ENCODE peak calls at places on chromosomes 1 and 21, in eight cellular contexts. T is MM.1S, I is fibroblast of lung, Z is neural progenitor cell, P is H9, B is K562, V is neuronal stem cell, K is HepG2. U is an unnamed sample.

GRCh38 chr1:103917771-103918170 is 168.1 kb downstream of the AMY1C start:
- DNase-seq in K (no peak), P (no peak), I (no peak), Z (no peak), B (no peak), T (no peak), V (no peak), U (no peak)

GRCh38 chr1:233647083-233647482 is 33.2 kb downstream of the KCNK1 start:
- DNase-seq in B (no peak), T (no peak), P (no peak), V (no peak), I (no peak), K (no peak), Z (no peak), U (no peak)

GRCh38 chr1:153390938-153391710 is at the start of gene S100A8:
- DNase-seq in K (no peak), V (no peak), I (no peak), Z (no peak), P (no peak), T (no peak), B (no peak), U (no peak)

GRCh38 chr1:18109058-18109755 is 1.6 kb downstream of the IGSF21 start:
- DNase-seq in V (no peak), Z (peak), B (no peak), P (no peak), I (no peak), T (no peak), K (no peak), U (no peak)

GRCh38 chr21:28798798-28799197 is 193.9 kb downstream of the LTN1 start:
- DNase-seq in V (no peak), B (no peak), P (no peak), Z (no peak), I (peak), K (no peak), T (no peak), U (no peak)

GRCh38 chr1:40396420-40396819 is 22.9 kb downstream of the SMAP2 start:
- DNase-seq in B (no peak), T (no peak), Z (no peak), P (no peak), V (no peak), I (no peak), K (no peak), U (no peak)

GRCh38 chr1:178048426-178048825 is 45.5 kb upstream of the RASAL2 start:
- DNase-seq in Z (no peak), T (no peak), P (no peak), K (no peak), I (no peak), B (no peak), V (no peak), U (no peak)

GRCh38 chr1:15966081-15966955 is 9.6 kb downstream of the ZBTB17 start:
- DNase-seq in K (peak), T (no peak), I (no peak), V (no peak), P (no peak), Z (no peak), B (no peak), U (peak)

GRCh38 chr1:203124546-203125317 is 2.8 kb upstream of the ADORA1 start:
- DNase-seq in Z (no peak), T (no peak), V (no peak), I (no peak), K (no peak), B (peak), P (peak), U (no peak)

GRCh38 chr1:77540501-77541161 is 141.8 kb downstream of the ZZZ3 start:
- DNase-seq in I (peak), B (no peak), V (no peak), Z (no peak), K (no peak), P (no peak), T (no peak), U (no peak)

GRCh38 chr1:15636436-15636835 is 19.2 kb downstream of the DDI2 start:
- DNase-seq in K (no peak), B (no peak), I (no peak), V (no peak), T (no peak), P (no peak), Z (no peak), U (no peak)

GRCh38 chr1:207897188-207897587 is 13.7 kb downstream of the CD34 start:
- DNase-seq in T (peak), V (no peak), P (no peak), I (peak), B (no peak), K (no peak), Z (peak), U (peak)

GRCh38 chr1:153357853-153358690 is at the start of gene S100A9:
- DNase-seq in B (no peak), I (no peak), V (no peak), K (no peak), Z (no peak), T (no peak), P (no peak), U (no peak)

GRCh38 chr1:22048351-22049192 is 3.9 kb upstream of the CDC42 start:
- DNase-seq in P (peak), T (no peak), K (peak), Z (no peak), I (no peak), B (peak), V (no peak), U (peak)

GRCh38 chr1:184388671-184389292 is 2.0 kb downstream of the C1orf21 start:
- DNase-seq in K (no peak), B (no peak), Z (no peak), P (no peak), T (no peak), V (no peak), I (no peak), U (no peak)

GRCh38 chr1:239179001-239179400 is 207.4 kb upstream of the CHRM3 start:
- DNase-seq in K (no peak), B (no peak), T (no peak), I (no peak), P (no peak), V (no peak), Z (no peak), U (no peak)

GRCh38 chr1:10833630-10834557 is 37.4 kb upstream of the CASZ1 start:
- DNase-seq in V (no peak), Z (no peak), B (no peak), K (no peak), T (no peak), P (no peak), I (no peak), U (no peak)

GRCh38 chr1:198788561-198789064 is 149.8 kb downstream of the PTPRC start:
- DNase-seq in K (no peak), Z (peak), T (no peak), V (peak), I (no peak), P (peak), B (peak), U (peak)

GRCh38 chr1:44894591-44894990 is 51.5 kb upstream of the PTCH2 start:
- DNase-seq in Z (no peak), K (no peak), T (no peak), I (peak), P (no peak), B (no peak), V (no peak), U (no peak)

GRCh38 chr1:102191723-102192122 is 195.0 kb upstream of the OLFM3 start:
- DNase-seq in V (peak), B (peak), P (peak), Z (peak), I (peak), K (peak), T (peak), U (peak)

GRCh38 chr21:42644223-42645208 is 8.9 kb upstream of the PDE9A start:
- DNase-seq in P (no peak), K (no peak), I (peak), V (no peak), T (no peak), Z (no peak), B (no peak), U (no peak)

DNA sequence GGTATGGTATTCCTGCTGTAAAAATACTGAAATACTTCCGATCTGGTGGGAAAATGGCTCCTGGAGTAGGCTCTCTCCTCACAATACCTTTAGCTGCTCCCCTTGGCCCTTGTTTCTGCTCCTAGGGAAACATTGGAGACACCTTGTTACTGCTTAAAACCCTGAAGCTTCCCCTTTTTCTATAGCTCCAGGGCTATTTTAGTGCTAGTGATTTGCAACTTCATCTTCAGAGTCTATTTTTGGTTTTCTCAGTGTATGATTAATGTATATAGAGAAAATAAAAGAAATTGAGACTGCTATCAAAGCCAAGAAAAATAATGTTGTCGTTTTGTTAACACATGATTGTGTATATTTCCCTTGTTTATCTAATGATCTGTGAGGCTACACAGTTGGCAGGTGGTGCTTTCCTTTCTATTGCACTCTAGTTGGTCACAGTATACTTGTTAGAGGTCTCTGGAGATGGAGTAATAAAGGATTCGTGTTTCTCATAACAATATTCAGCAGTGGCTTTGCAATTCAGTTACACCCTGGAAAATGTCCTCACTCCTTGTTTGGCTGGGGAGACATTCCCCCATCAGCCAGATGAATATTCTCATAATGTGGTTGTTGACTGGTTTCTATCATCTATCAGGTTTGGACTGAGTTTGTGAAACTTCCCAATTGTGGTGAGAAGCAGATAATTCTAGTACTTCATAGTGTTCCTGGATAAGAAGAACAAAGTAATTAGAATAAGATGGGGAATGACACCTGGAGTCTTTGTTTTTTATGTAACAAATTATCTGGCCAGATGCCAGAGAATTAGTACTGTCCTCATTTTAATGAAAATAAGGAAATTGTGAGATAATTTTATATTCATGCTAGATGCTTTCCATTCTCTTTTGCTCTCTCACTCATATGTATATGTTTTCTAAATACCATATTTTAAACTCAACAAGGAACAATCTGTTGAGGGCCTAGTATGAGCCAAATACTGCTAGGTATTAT is 44.8 kb upstream of the CACYBP start:
- DNase-seq in Z (no peak), V (no peak), P (no peak), I (peak), B (no peak), K (no peak), T (peak), U (peak)
- H3K4me2 ChIP-seq in Z (peak), V (no peak), P (no peak), I (no peak), B (no peak), K (no peak), T (peak), U (peak)

GRCh38 chr1:56446531-56447098 is 132.7 kb downstream of the PLPP3 start:
- DNase-seq in T (no peak), Z (no peak), K (no peak), B (no peak), I (peak), P (no peak), V (no peak), U (no peak)

GRCh38 chr1:56450004-56450666 is 129.2 kb downstream of the PLPP3 start:
- DNase-seq in V (no peak), P (peak), Z (peak), T (no peak), I (no peak), B (no peak), K (peak), U (no peak)

GRCh38 chr1:56448529-56448928 is 130.8 kb downstream of the PLPP3 start:
- DNase-seq in T (no peak), Z (no peak), K (no peak), I (no peak), V (no peak), P (no peak), B (no peak), U (no peak)

GRCh38 chr1:56447732-56448276 is 131.6 kb downstream of the PLPP3 start:
- DNase-seq in Z (no peak), B (no peak), K (no peak), P (no peak), T (no peak), I (no peak), V (no peak), U (no peak)

DNA sequence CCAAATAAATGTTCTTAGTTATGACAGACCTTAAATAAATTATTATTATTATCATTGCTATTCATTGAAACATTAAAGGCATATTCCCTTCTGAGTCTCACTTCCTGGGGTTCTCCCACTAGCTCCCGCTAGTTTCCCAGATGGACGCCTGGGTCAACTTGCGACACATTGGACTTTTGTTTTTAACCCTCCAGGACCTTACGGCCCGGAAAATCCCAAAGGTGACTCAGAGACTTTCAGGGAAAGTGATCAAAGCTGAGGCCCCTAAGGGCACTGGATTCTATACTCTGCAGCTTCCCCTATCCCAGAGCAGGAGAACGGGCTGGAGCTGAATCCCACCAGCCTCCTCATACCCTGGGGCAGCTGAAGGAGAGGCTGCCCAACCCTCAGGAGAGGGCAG is 130.4 kb downstream of the PLPP3 start:
- DNase-seq in I (no peak), P (no peak), V (no peak), K (peak), Z (no peak), T (no peak), B (no peak), U (no peak)
- H2AFZ ChIP-seq in I (no peak), P (no peak), V (no peak), K (no peak), Z (no peak), T (no peak), B (peak), U (no peak)

GRCh38 chr1:8424539-8425116 is 106.7 kb downstream of the SLC45A1 start:
- DNase-seq in P (peak), T (no peak), K (no peak), B (peak), I (no peak), V (no peak), Z (peak), U (peak)

GRCh38 chr1:8427493-8427892 is 109.6 kb downstream of the SLC45A1 start:
- DNase-seq in K (no peak), I (no peak), T (peak), B (no peak), Z (no peak), P (no peak), V (no peak), U (peak)

GRCh38 chr1:8425150-8425780 is 107.4 kb downstream of the SLC45A1 start:
- DNase-seq in K (no peak), I (no peak), Z (no peak), P (no peak), B (no peak), T (no peak), V (no peak), U (peak)

GRCh38 chr1:8426996-8427395 is 109.1 kb downstream of the SLC45A1 start:
- DNase-seq in P (no peak), V (no peak), T (no peak), B (no peak), K (no peak), Z (no peak), I (no peak), U (no peak)

GRCh38 chr1:8425781-8426161 is 107.9 kb downstream of the SLC45A1 start:
- DNase-seq in T (no peak), P (no peak), K (no peak), B (no peak), I (no peak), Z (no peak), V (no peak), U (no peak)
- H3K4me2 ChIP-seq in T (no peak), P (no peak), K (no peak), B (no peak), I (no peak), Z (no peak), V (no peak), U (peak)

GRCh38 chr21:35057428-35057827 is 8.3 kb upstream of the RUNX1 start:
- DNase-seq in B (no peak), T (peak), V (no peak), P (no peak), Z (no peak), I (no peak), K (no peak), U (no peak)
- H2AFZ ChIP-seq in B (peak), T (no peak), V (no peak), P (no peak), Z (no peak), I (no peak), K (no peak), U (no peak)

GRCh38 chr1:147052143-147052542 is 114.0 kb downstream of the NBPF12 start:
- DNase-seq in I (no peak), P (no peak), K (no peak), Z (no peak), B (no peak), V (no peak), T (no peak), U (no peak)

GRCh38 chr1:147053269-147053668 is 115.1 kb downstream of the NBPF12 start:
- DNase-seq in Z (no peak), B (no peak), I (no peak), V (no peak), P (no peak), T (no peak), K (no peak), U (no peak)

GRCh38 chr1:147050654-147051053 is 112.5 kb downstream of the NBPF12 start:
- DNase-seq in I (no peak), K (no peak), T (no peak), P (no peak), Z (no peak), B (no peak), V (no peak), U (no peak)

GRCh38 chr1:147051136-147051535 is 113.0 kb downstream of the NBPF12 start:
- DNase-seq in V (no peak), T (no peak), K (no peak), B (no peak), Z (no peak), I (no peak), P (no peak), U (no peak)

DNA sequence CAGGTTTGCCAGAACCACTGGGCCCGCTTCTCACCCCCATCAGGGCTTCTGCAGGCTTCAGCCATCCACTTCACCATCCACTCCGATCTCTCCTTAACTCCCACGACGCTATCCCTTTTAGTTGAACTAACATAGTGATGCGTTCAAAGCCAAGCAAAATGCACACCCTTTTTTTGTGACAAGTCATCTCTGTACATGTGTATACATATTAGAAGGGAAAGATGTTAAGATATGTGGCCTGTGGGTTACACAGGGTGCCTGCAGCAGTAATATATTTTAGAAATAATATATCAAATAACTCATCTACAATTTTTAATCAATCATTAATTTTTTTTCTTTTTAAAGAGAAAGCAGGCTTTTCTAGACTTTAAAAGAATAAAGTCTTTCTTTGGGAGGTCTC is 114.6 kb downstream of the NBPF12 start:
- DNase-seq in Z (no peak), P (no peak), K (no peak), T (no peak), B (no peak), I (no peak), V (no peak), U (no peak)
- H3K4me2 ChIP-seq in Z (no peak), P (no peak), K (no peak), T (no peak), B (no peak), I (no peak), V (no peak), U (no peak)

GRCh38 chr1:54052470-54052933 is 502 bp downstream of the TMEM59 start:
- DNase-seq in I (peak), T (peak), V (peak), K (peak), B (peak), P (peak), Z (peak), U (peak)

GRCh38 chr1:54052934-54053744 is at the start of the genes TCEANC2 and TMEM59:
- DNase-seq in Z (peak), P (peak), K (peak), V (peak), T (peak), I (peak), B (peak), U (peak)

GRCh38 chr1:54053745-54054437 is 483 bp downstream of the TCEANC2 start:
- DNase-seq in I (peak), P (no peak), V (no peak), K (no peak), T (no peak), Z (peak), B (peak), U (peak)

GRCh38 chr1:54054438-54054749 is 986 bp downstream of the TCEANC2 start:
- DNase-seq in P (no peak), V (no peak), T (no peak), Z (no peak), K (no peak), I (no peak), B (peak), U (peak)

GRCh38 chr1:54051936-54052469 is 1.0 kb downstream of the TMEM59 start:
- DNase-seq in Z (no peak), P (no peak), V (no peak), B (peak), I (peak), K (no peak), T (no peak), U (peak)
- H2AFZ ChIP-seq in Z (peak), P (no peak), V (peak), B (peak), I (peak), K (no peak), T (peak), U (peak)

DNA sequence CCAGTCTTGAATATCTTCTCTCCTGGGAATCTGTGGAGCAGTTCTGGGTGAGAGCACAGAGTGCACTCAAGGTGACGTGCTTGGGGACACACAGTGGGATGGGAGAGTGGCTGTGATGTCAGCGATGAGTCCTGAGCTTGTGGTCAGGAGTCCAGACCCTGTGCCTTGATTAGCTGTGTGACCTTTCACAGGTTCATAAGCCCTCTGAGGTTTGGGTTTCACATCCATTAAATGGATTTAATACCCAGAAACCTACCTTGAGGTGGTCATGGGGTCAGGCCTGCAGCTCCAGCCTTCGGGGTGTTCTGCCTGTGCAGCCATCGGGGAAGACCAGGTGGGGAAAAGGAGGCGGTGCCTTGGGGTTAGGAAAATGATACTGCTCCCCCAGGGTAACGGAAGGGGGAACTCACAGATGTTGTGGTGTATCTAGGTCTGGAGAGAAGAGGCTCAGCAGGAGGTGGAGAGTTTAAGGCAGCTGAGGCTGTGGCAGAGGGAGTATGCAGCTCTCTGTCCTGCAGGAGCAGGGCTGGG is 38.5 kb upstream of the ETV3 start:
- DNase-seq in I (no peak), B (no peak), V (no peak), T (peak), K (no peak), P (no peak), Z (no peak), U (no peak)
- H3K4me2 ChIP-seq in I (no peak), B (no peak), V (no peak), T (peak), K (no peak), P (no peak), Z (no peak), U (no peak)

U was measured in Karpas-422.